ENCODE peak calls at places on chromosomes 12 and 14, in nine cellular contexts. X is stimulated activated CD4-positive, alpha-beta T cell treated with anti-CD3 and anti-CD28 coated beads, Interleukin-1b, Interleukin-23, amount 100 ng/mL, for 24 hours; K is right cardiac atrium; S is NCI-H1092 treated with DMSO at 0.1 percent for 48 hours; I is progenitor cell of endocrine pancreas; Z is left ventricle myocardium inferior; F is NCI-H1105 treated with DMSO at 0.1 percent for 48 hours; U is cardiac muscle cell; L is HCT116. P is an unnamed sample.

GRCh38 chr14:22721213-22721612 is 45.3 kb upstream of the OXA1L start:
- DNase-seq in Z (no peak), K (no peak), L (no peak), X (no peak), U (no peak), F (no peak), S (no peak), I (no peak), P (no peak)

GRCh38 chr12:27549231-27549800 is 25.3 kb downstream of the PPFIBP1 start:
- DNase-seq in F (no peak), K (no peak), I (no peak), Z (no peak), X (no peak), S (no peak), U (peak), L (peak), P (no peak)

GRCh38 chr14:79986251-79986650 is 225.1 kb downstream of the DIO2 start:
- DNase-seq in F (no peak), Z (no peak), S (no peak), L (no peak), I (no peak), K (no peak), X (no peak), U (peak), P (no peak)

GRCh38 chr12:25495336-25496097 is 57.6 kb downstream of the LMNTD1 start:
- DNase-seq in L (no peak), Z (no peak), X (no peak), K (no peak), F (no peak), S (no peak), U (peak), I (no peak), P (no peak)

GRCh38 chr12:107385518-107385917 is 292.2 kb upstream of the CRY1 start:
- DNase-seq in U (peak), X (no peak), S (no peak), L (no peak), K (no peak), F (no peak), Z (no peak), I (no peak), P (no peak)

GRCh38 chr12:68119724-68120211 is 39.8 kb downstream of the IFNG start:
- DNase-seq in X (peak), U (no peak), K (no peak), F (peak), S (no peak), Z (no peak), L (no peak), I (no peak), P (no peak)

GRCh38 chr12:110342157-110342556 is 61.1 kb downstream of the ATP2A2 start:
- DNase-seq in K (no peak), L (no peak), U (no peak), F (no peak), X (no peak), I (no peak), S (no peak), Z (no peak), P (no peak)

GRCh38 chr14:52485350-52485960 is 66.8 kb downstream of the TXNDC16 start:
- DNase-seq in U (no peak), L (no peak), X (no peak), I (no peak), S (no peak), K (no peak), F (no peak), Z (no peak), P (no peak)

GRCh38 chr12:6367969-6368892 is 7.1 kb downstream of the SCNN1A start:
- DNase-seq in F (no peak), K (no peak), U (no peak), X (no peak), S (no peak), I (no peak), Z (no peak), L (no peak), P (no peak)

GRCh38 chr14:26290007-26290530 is 307.8 kb downstream of the NOVA1 start:
- DNase-seq in I (no peak), Z (no peak), S (no peak), L (no peak), U (peak), K (no peak), X (no peak), F (no peak), P (no peak)

P was measured in glomerular endothelial cell.